ENCODE peak calls at places on chromosome 4, in six cellular contexts. K is dorsolateral prefrontal cortex, Z is sigmoid colon, R is fibroblast of lung, V is type B pancreatic cell, J is pancreas. L is an unnamed sample.

GRCh38 chr4:104616401-104616820 is 121.7 kb upstream of the CXXC4 start:
- DNase-seq in V (no peak), K (no peak), J (peak), Z (no peak), R (peak), L (no peak)

GRCh38 chr4:150579591-150580234 is 2.2 kb upstream of the MAB21L2 start:
- DNase-seq in R (peak), J (peak), V (peak), Z (peak), K (no peak), L (peak)

GRCh38 chr4:185134176-185134869 is 8.7 kb upstream of the SLC25A4 start:
- DNase-seq in J (no peak), K (no peak), V (no peak), Z (no peak), R (peak), L (no peak)

GRCh38 chr4:15303052-15303641 is 124.7 kb upstream of the C1QTNF7 start:
- DNase-seq in K (no peak), R (peak), V (no peak), Z (no peak), J (no peak), L (no peak)

GRCh38 chr4:25424539-25425228 is 47.6 kb downstream of the ANAPC4 start:
- DNase-seq in R (no peak), Z (no peak), J (no peak), V (no peak), K (no peak), L (no peak)

GRCh38 chr4:122914292-122914904 is 8.0 kb downstream of the NUDT6 start:
- DNase-seq in V (no peak), J (no peak), Z (no peak), R (peak), K (no peak), L (no peak)

GRCh38 chr4:107034982-107035710 is 967 bp downstream of the DKK2 start:
- DNase-seq in V (peak), R (peak), J (peak), Z (peak), K (peak), L (peak)

GRCh38 chr4:8048856-8049686 is 109.4 kb upstream of the AFAP1 start:
- DNase-seq in K (no peak), Z (no peak), R (no peak), J (no peak), V (no peak), L (no peak)

GRCh38 chr4:168724960-168725359 is 228.1 kb downstream of the PALLD start:
- DNase-seq in K (no peak), V (no peak), R (peak), Z (no peak), J (no peak), L (no peak)

GRCh38 chr4:80423553-80424224 is 88.2 kb downstream of the CFAP299 start:
- DNase-seq in V (no peak), Z (no peak), K (no peak), R (no peak), J (no peak), L (no peak)

GRCh38 chr4:145881991-145882390 is 56.6 kb downstream of the ZNF827 start:
- DNase-seq in R (no peak), K (no peak), V (no peak), J (peak), Z (no peak), L (no peak)

GRCh38 chr4:114384629-114385028 is 214.0 kb upstream of the UGT8 start:
- DNase-seq in Z (no peak), R (peak), J (no peak), V (no peak), K (no peak), L (no peak)

GRCh38 chr4:13678186-13678924 is 50.8 kb upstream of the BOD1L1 start:
- DNase-seq in R (no peak), K (no peak), Z (no peak), V (no peak), J (no peak), L (no peak)

GRCh38 chr4:108533245-108533844 is 87.0 kb upstream of the RPL34 start:
- DNase-seq in K (no peak), V (no peak), R (no peak), J (no peak), Z (no peak), L (no peak)

GRCh38 chr4:25095756-25096552 is 64.3 kb downstream of the SEPSECS start:
- DNase-seq in R (no peak), Z (no peak), K (no peak), V (no peak), J (no peak), L (peak)

GRCh38 chr4:3353747-3354454 is 61.1 kb downstream of the RGS12 start:
- DNase-seq in V (no peak), Z (no peak), K (no peak), J (no peak), R (no peak), L (no peak)

GRCh38 chr4:78024692-78025091 is 32.4 kb upstream of the FRAS1 start:
- DNase-seq in K (no peak), J (no peak), V (no peak), Z (no peak), R (no peak), L (no peak)

GRCh38 chr4:185238750-185239149 is 29.4 kb downstream of the SNX25 start:
- DNase-seq in Z (no peak), R (no peak), V (no peak), J (no peak), K (no peak), L (no peak)

GRCh38 chr4:98433608-98434198 is 172.5 kb downstream of the RAP1GDS1 start:
- DNase-seq in R (no peak), J (no peak), K (no peak), Z (no peak), V (no peak), L (no peak)

GRCh38 chr4:22736912-22737311 is 44.2 kb downstream of the GBA3 start:
- DNase-seq in V (no peak), K (no peak), J (no peak), Z (no peak), R (no peak), L (no peak)

GRCh38 chr4:13821522-13821921 is 194.0 kb upstream of the BOD1L1 start:
- DNase-seq in V (no peak), Z (no peak), J (no peak), R (no peak), K (no peak), L (no peak)

GRCh38 chr4:86005998-86006397 is 353.9 kb downstream of the MAPK10 start:
- DNase-seq in K (no peak), J (no peak), Z (no peak), V (no peak), R (no peak), L (no peak)

GRCh38 chr4:37977471-37978452 is 17.6 kb downstream of the PTTG2 start:
- DNase-seq in R (peak), K (peak), J (peak), Z (peak), V (peak), L (no peak)

GRCh38 chr4:139607302-139608060 is 51.5 kb upstream of the SETD7 start:
- DNase-seq in K (no peak), Z (no peak), J (no peak), V (no peak), R (peak), L (no peak)

GRCh38 chr4:94304365-94304971 is 38.2 kb downstream of the HPGDS start:
- DNase-seq in R (peak), Z (no peak), V (no peak), J (no peak), K (no peak), L (no peak)

GRCh38 chr4:20151436-20151835 is 100.3 kb upstream of the SLIT2 start:
- DNase-seq in J (no peak), R (no peak), V (no peak), K (no peak), Z (no peak), L (no peak)

GRCh38 chr4:77818077-77818666 is 996 bp downstream of the CNOT6L start:
- DNase-seq in R (peak), K (peak), Z (peak), J (peak), V (no peak), L (no peak)

GRCh38 chr4:173259310-173259709 is 74.8 kb downstream of the HMGB2 start:
- DNase-seq in V (no peak), Z (no peak), R (no peak), J (no peak), K (no peak), L (no peak)
- TF ChIP-seq CTCF in V (peak), Z (no peak), R (peak), J (no peak), K (no peak), L (peak)

GRCh38 chr4:135739354-135739753 is 1537.8 kb upstream of the PABPC4L start:
- DNase-seq in J (no peak), V (no peak), Z (no peak), R (peak), K (no peak), L (no peak)

GRCh38 chr4:135732448-135732847 is 1530.9 kb upstream of the PABPC4L start:
- DNase-seq in V (no peak), J (no peak), K (no peak), Z (no peak), R (no peak), L (no peak)

GRCh38 chr4:135731681-135732080 is 1530.1 kb upstream of the PABPC4L start:
- DNase-seq in R (no peak), K (no peak), V (no peak), J (no peak), Z (no peak), L (no peak)

DNA sequence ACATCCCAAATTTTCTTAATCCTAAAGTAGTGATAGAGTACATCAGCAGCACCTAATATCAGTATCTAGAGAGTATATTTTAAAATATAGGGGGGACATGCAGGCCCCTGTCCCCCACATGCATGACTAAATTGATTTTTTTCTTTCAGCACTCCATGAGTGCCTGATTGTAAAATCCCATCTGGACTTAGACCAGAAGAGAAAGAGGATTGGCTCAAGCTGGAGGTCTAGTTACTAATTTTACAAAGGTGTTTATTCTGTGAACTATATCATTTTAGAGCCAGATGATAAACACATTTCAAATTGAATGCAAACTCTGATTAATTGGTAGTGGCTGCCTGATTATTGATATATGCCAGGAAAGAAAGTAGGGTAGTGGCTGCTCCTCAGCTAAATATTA is 1534.0 kb upstream of the PABPC4L start:
- DNase-seq in V (no peak), R (no peak), Z (no peak), K (no peak), J (no peak), L (no peak)
- TF ChIP-seq CTCF in V (no peak), R (no peak), Z (no peak), K (no peak), J (no peak), L (no peak)

GRCh38 chr4:176054942-176055341 is 10.7 kb upstream of the WDR17 start:
- DNase-seq in J (no peak), Z (no peak), K (no peak), V (no peak), R (no peak), L (no peak)
- TF ChIP-seq CTCF in J (no peak), Z (no peak), K (peak), V (peak), R (peak), L (peak)

DNA sequence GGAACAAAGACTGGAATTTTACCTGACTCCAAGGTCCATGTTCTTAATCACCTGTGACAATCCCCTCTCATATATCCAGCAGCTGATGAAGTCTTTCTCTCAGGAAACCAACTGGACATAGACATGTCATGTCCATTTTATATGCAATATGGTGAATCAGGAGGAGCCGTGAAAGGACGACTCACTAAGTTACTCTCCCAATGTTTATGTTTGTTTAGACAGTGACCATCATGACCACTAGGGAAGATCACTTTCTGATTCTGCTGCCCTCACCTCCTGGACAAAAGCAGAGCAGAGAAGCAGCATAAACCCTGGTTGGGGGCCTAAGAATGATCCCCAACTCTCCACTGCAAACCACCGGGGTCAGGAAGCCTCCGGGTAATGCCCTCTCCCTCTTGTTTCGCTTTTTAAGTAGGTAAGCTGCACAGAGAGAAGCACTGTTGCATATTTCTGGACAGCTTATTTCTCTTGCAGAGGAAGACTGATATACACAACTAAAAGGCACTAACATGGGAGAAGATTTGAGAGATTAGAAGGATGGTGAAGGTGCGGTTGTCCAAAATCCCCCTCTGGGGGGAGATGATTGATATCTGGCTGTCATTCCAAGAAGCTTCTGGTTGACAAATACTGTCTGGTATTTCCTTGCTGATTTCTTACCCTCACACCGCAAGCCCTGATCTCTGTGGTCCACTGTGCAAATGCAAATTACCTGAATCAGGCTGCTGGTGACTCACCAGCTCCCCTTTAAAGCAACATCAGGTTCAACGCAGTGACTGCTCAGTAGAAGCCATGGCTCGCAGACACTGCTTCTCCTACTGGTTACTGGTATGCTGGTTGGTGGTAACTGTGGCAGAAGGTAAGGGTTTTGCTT is at the start of gene ODAPH:
- DNase-seq in K (no peak), V (no peak), J (no peak), Z (no peak), R (no peak), L (no peak)
- TF ChIP-seq CTCF in K (no peak), V (peak), J (no peak), Z (no peak), R (no peak), L (peak)

DNA sequence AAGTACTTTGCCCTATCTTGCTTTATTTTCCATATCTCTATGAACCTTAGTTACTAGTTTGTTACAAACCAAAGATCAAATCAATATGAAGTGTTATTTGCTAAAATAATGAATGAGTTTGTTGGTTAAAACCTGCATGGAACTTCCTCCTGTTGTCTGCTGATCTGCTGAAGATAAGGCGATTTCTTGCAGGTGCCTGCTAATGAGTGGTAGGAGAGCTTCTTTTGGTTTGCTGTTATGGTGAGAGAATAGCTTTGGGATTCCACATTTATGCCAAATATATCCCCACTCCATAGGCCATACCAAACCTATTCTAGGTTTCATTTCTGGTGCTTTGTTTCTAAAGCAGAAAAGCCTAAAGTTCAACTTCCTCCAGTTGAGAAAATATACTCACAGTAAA is 103.8 kb upstream of the PCDH10 start:
- DNase-seq in K (no peak), V (no peak), R (no peak), J (no peak), Z (no peak), L (no peak)
- TF ChIP-seq CTCF in K (no peak), V (no peak), R (no peak), J (no peak), Z (no peak), L (no peak)

DNA sequence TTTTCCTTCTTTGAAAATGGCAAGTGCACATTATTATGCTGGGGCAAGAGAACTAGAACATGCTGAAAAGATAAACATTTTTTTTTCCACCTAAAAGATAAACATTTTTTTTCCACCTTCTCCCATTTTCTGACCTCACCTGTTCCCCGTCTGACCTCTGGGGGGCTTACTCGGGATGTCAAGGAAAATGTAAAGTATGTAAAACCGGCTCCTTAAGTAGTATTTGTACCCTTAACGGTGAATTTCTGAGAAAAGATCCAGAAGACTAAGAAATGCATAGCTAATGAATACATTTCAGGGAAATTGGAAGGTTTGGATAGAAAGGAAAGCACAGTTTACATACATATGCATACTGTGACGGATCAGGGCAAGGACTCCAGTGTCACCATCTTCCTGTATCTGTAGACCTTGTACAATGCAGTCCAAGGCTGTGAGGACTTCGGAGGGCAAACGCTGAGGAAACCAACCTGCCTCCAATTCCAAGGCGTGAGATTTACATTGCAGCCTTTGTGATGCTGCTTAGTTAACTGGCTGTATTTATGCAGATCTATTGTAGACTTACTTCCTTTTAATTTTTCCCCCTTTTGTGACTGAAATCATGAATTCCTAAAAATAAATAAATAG is 2185.9 kb upstream of the TENM3 start:
- DNase-seq in K (no peak), V (no peak), J (no peak), R (peak), Z (no peak), L (no peak)
- TF ChIP-seq CTCF in K (peak), V (peak), J (no peak), R (no peak), Z (no peak), L (no peak)